ENCODE peak calls at places on chromosomes 5 and 9, in eight cellular contexts. U, Z, M, I, J, T, O and A are unnamed samples.

GRCh38 chr5:77211013-77211690 is 672 bp downstream of the PDE8B start:
- DNase-seq in I (no peak), O (no peak), T (no peak), Z (no peak), U (no peak), J (no peak), M (no peak), A (no peak)

GRCh38 chr5:176677209-176677931 is 30.1 kb downstream of the TSPAN17 start:
- DNase-seq in I (no peak), T (no peak), M (no peak), U (no peak), O (no peak), Z (no peak), J (no peak), A (no peak)

GRCh38 chr9:35649431-35650340 is 1.0 kb downstream of the SIT1 start:
- DNase-seq in T (no peak), J (peak), O (no peak), U (no peak), Z (peak), I (no peak), M (no peak), A (no peak)

GRCh38 chr9:114779352-114779845 is 26.4 kb downstream of the TNFSF15 start:
- DNase-seq in O (peak), I (no peak), Z (no peak), M (peak), J (peak), U (no peak), T (no peak), A (no peak)

GRCh38 chr9:108776920-108777650 is 78.7 kb downstream of the ACTL7B start:
- DNase-seq in O (no peak), I (peak), J (no peak), U (no peak), Z (no peak), M (no peak), T (no peak), A (no peak)

GRCh38 chr9:137451976-137452760 is 7.0 kb downstream of the NSMF start:
- DNase-seq in Z (no peak), I (no peak), J (peak), T (no peak), M (no peak), U (no peak), O (peak), A (no peak)

GRCh38 chr9:90858505-90858904 is 56.9 kb downstream of the SYK start:
- DNase-seq in O (no peak), Z (no peak), I (no peak), J (no peak), U (no peak), M (no peak), T (no peak), A (no peak)

GRCh38 chr5:4023701-4024100 is 428.1 kb downstream of the IRX1 start:
- DNase-seq in J (no peak), M (no peak), U (no peak), T (no peak), O (no peak), I (no peak), Z (no peak), A (no peak)

GRCh38 chr5:126777257-126777973 is 479 bp downstream of the LMNB1 start:
- DNase-seq in T (peak), M (peak), Z (peak), O (peak), U (peak), I (peak), J (peak), A (no peak)

GRCh38 chr9:69223605-69224004 is 49.5 kb downstream of the TJP2 start:
- DNase-seq in J (peak), U (no peak), O (no peak), T (peak), I (peak), M (peak), Z (peak), A (no peak)

GRCh38 chr9:134607971-134608370 is 33.6 kb upstream of the COL5A1 start:
- DNase-seq in I (peak), J (no peak), O (peak), Z (no peak), U (no peak), T (no peak), M (no peak), A (no peak)

GRCh38 chr9:130888146-130888885 is 8.3 kb downstream of the QRFP start:
- DNase-seq in U (no peak), O (no peak), M (no peak), Z (no peak), T (no peak), I (no peak), J (no peak), A (no peak)

GRCh38 chr5:172140866-172141265 is 47.2 kb downstream of the STK10 start:
- DNase-seq in Z (no peak), T (no peak), M (no peak), J (no peak), I (no peak), U (no peak), O (no peak), A (no peak)

GRCh38 chr9:93657331-93658111 is 81.1 kb downstream of the PHF2 start:
- DNase-seq in U (no peak), I (no peak), J (no peak), Z (no peak), M (no peak), T (no peak), O (no peak), A (no peak)

GRCh38 chr9:121200346-121200745 is 1.3 kb downstream of the RAB14 start:
- DNase-seq in M (no peak), I (no peak), T (no peak), U (no peak), Z (no peak), J (peak), O (no peak), A (no peak)

GRCh38 chr5:52842111-52842510 is 54.4 kb downstream of the ITGA1 start:
- DNase-seq in J (no peak), O (no peak), I (no peak), Z (no peak), M (no peak), U (no peak), T (no peak), A (no peak)

GRCh38 chr9:35954942-35955546 is 2.9 kb downstream of the OR2S2 start:
- DNase-seq in I (peak), Z (peak), T (peak), U (peak), M (peak), O (peak), J (peak), A (peak)

GRCh38 chr5:76473676-76474075 is 70.6 kb downstream of the IQGAP2 start:
- DNase-seq in Z (peak), U (peak), O (no peak), I (no peak), J (peak), M (no peak), T (no peak), A (peak)

GRCh38 chr5:38329132-38329715 is 70.9 kb downstream of the EGFLAM start:
- DNase-seq in U (no peak), J (no peak), I (no peak), T (no peak), Z (no peak), O (no peak), M (no peak), A (no peak)

GRCh38 chr9:122381206-122381950 is 10.6 kb downstream of the PTGS1 start:
- DNase-seq in U (no peak), M (no peak), Z (no peak), J (no peak), I (no peak), O (no peak), T (no peak), A (no peak)

GRCh38 chr5:179964015-179964414 is 56.3 kb upstream of the TBC1D9B start:
- DNase-seq in J (no peak), U (no peak), O (no peak), M (no peak), T (no peak), Z (no peak), I (no peak), A (no peak)